ENCODE peak calls at places on chromosomes 13 and 19, in nine cellular contexts. S is sigmoid colon; U is MM.1S; Y is WTC11; L is CD14-positive monocyte; T is cardiac muscle cell; G is CD8-positive, alpha-beta T cell; I is stomach; C is transverse colon. B is an unnamed sample.

GRCh38 chr13:93244141-93244917 is 17.7 kb downstream of the GPC6 start:
- DNase-seq in S (no peak), U (peak), Y (no peak), L (no peak), T (peak), G (no peak), I (no peak), C (no peak), B (peak)

GRCh38 chr19:3595521-3596061 is 10.3 kb downstream of the GIPC3 start:
- DNase-seq in S (no peak), U (no peak), Y (no peak), L (no peak), T (no peak), G (no peak), I (no peak), C (no peak), B (no peak)

GRCh38 chr13:43664700-43665191 is 122.0 kb downstream of the ENOX1 start:
- DNase-seq in S (peak), U (peak), Y (peak), L (no peak), T (peak), G (no peak), I (peak), C (peak), B (no peak)

GRCh38 chr13:50392977-50393376 is 377.7 kb downstream of the KCNRG start:
- DNase-seq in S (no peak), U (no peak), Y (no peak), L (no peak), T (no peak), G (no peak), I (no peak), C (no peak), B (no peak)

GRCh38 chr13:21134475-21134874 is 41.9 kb downstream of the SKA3 start:
- DNase-seq in S (no peak), U (no peak), Y (no peak), L (no peak), T (no peak), G (no peak), I (no peak), C (no peak), B (no peak)

GRCh38 chr19:17862711-17863519 is 3.2 kb downstream of the RPL18A start:
- DNase-seq in S (no peak), U (no peak), Y (no peak), L (no peak), T (no peak), G (no peak), I (no peak), C (no peak), B (no peak)

GRCh38 chr13:106033634-106034033 is 501.8 kb downstream of the EFNB2 start:
- DNase-seq in S (no peak), U (no peak), Y (no peak), L (no peak), T (no peak), G (no peak), I (no peak), C (no peak), B (no peak)

GRCh38 chr19:30082168-30082567 is 140.1 kb downstream of the URI1 start:
- DNase-seq in S (no peak), U (no peak), Y (no peak), L (peak), T (no peak), G (no peak), I (no peak), C (no peak), B (peak)

GRCh38 chr13:48873081-48873480 is 102.6 kb upstream of the FNDC3A start:
- DNase-seq in S (no peak), U (no peak), Y (no peak), L (no peak), T (no peak), G (no peak), I (no peak), C (no peak), B (no peak)

GRCh38 chr13:49063526-49063925 is 87.8 kb downstream of the FNDC3A start:
- DNase-seq in S (no peak), U (no peak), Y (no peak), L (no peak), T (no peak), G (no peak), I (no peak), C (no peak), B (no peak)

GRCh38 chr19:31500921-31501320 is 151.7 kb upstream of the TSHZ3 start:
- DNase-seq in S (no peak), U (no peak), Y (no peak), L (no peak), T (no peak), G (no peak), I (no peak), C (no peak), B (no peak)

GRCh38 chr13:41577437-41577836 is 120.1 kb downstream of the RGCC start:
- DNase-seq in S (peak), U (peak), Y (no peak), L (no peak), T (no peak), G (no peak), I (peak), C (no peak), B (no peak)

GRCh38 chr13:95676100-95676774 is 702 bp upstream of the DNAJC3 start:
- DNase-seq in S (no peak), U (peak), Y (no peak), L (no peak), T (no peak), G (no peak), I (peak), C (peak), B (no peak)

GRCh38 chr19:18502633-18503294 is 19.1 kb downstream of the ELL start:
- DNase-seq in S (peak), U (no peak), Y (no peak), L (peak), T (no peak), G (no peak), I (no peak), C (peak), B (no peak)

GRCh38 chr13:98199480-98199879 is 22.4 kb upstream of the RNF113B start:
- DNase-seq in S (no peak), U (no peak), Y (no peak), L (no peak), T (no peak), G (no peak), I (no peak), C (no peak), B (no peak)

GRCh38 chr13:50080158-50080855 is 65.1 kb downstream of the KCNRG start:
- DNase-seq in S (peak), U (peak), Y (no peak), L (no peak), T (peak), G (no peak), I (no peak), C (peak), B (no peak)

GRCh38 chr19:18424122-18424889 is 5.1 kb downstream of the SSBP4 start:
- DNase-seq in S (peak), U (no peak), Y (no peak), L (no peak), T (no peak), G (no peak), I (no peak), C (no peak), B (no peak)

GRCh38 chr19:38303517-38304351 is at the start of gene C19orf33:
- DNase-seq in S (no peak), U (no peak), Y (peak), L (no peak), T (no peak), G (no peak), I (peak), C (peak), B (no peak)

GRCh38 chr19:54391589-54392061 is 23.6 kb upstream of the TTYH1 start:
- DNase-seq in S (no peak), U (no peak), Y (peak), L (no peak), T (no peak), G (no peak), I (no peak), C (no peak), B (no peak)

GRCh38 chr13:114053026-114053425 is 79.2 kb upstream of the C13orf46 start:
- DNase-seq in S (no peak), U (no peak), Y (no peak), L (peak), T (no peak), G (no peak), I (no peak), C (no peak), B (peak)

GRCh38 chr13:112791662-112792440 is 102.0 kb downstream of the ATP11A start:
- DNase-seq in S (no peak), U (no peak), Y (peak), L (no peak), T (no peak), G (no peak), I (peak), C (no peak), B (no peak)

GRCh38 chr13:25652764-25653163 is 281.0 kb downstream of the ATP8A2 start:
- DNase-seq in S (no peak), U (no peak), Y (no peak), L (no peak), T (no peak), G (no peak), I (no peak), C (no peak), B (no peak)

GRCh38 chr19:33152178-33152577 is 20.3 kb downstream of the WDR88 start:
- DNase-seq in S (no peak), U (no peak), Y (no peak), L (no peak), T (no peak), G (no peak), I (no peak), C (no peak), B (no peak)

GRCh38 chr13:24672141-24673132 is 7.8 kb upstream of the ATP12A start:
- DNase-seq in S (no peak), U (no peak), Y (no peak), L (no peak), T (peak), G (no peak), I (no peak), C (no peak), B (no peak)

GRCh38 chr19:10737680-10738079 is 19.8 kb downstream of the DNM2 start:
- DNase-seq in S (no peak), U (no peak), Y (no peak), L (no peak), T (no peak), G (no peak), I (no peak), C (no peak), B (no peak)

GRCh38 chr19:30790048-30790680 is 418.0 kb downstream of the ZNF536 start:
- DNase-seq in S (no peak), U (no peak), Y (no peak), L (no peak), T (no peak), G (no peak), I (no peak), C (no peak), B (no peak)

GRCh38 chr19:42270346-42271044 is 1.4 kb downstream of the CIC start:
- DNase-seq in S (peak), U (peak), Y (no peak), L (peak), T (no peak), G (peak), I (peak), C (peak), B (no peak)

GRCh38 chr19:54502518-54503048 is at the start of gene LAIR2:
- DNase-seq in S (no peak), U (no peak), Y (no peak), L (no peak), T (no peak), G (no peak), I (no peak), C (no peak), B (no peak)

GRCh38 chr13:23509781-23510543 is 60.2 kb upstream of the TNFRSF19 start:
- DNase-seq in S (no peak), U (no peak), Y (no peak), L (no peak), T (peak), G (no peak), I (no peak), C (no peak), B (no peak)

GRCh38 chr19:4474504-4475136 is 2.5 kb downstream of the HDGFL2 start:
- DNase-seq in S (no peak), U (no peak), Y (peak), L (no peak), T (peak), G (no peak), I (no peak), C (no peak), B (no peak)

GRCh38 chr13:40550130-40550529 is 116.3 kb downstream of the FOXO1 start:
- DNase-seq in S (no peak), U (no peak), Y (no peak), L (no peak), T (no peak), G (no peak), I (no peak), C (no peak), B (no peak)

DNA sequence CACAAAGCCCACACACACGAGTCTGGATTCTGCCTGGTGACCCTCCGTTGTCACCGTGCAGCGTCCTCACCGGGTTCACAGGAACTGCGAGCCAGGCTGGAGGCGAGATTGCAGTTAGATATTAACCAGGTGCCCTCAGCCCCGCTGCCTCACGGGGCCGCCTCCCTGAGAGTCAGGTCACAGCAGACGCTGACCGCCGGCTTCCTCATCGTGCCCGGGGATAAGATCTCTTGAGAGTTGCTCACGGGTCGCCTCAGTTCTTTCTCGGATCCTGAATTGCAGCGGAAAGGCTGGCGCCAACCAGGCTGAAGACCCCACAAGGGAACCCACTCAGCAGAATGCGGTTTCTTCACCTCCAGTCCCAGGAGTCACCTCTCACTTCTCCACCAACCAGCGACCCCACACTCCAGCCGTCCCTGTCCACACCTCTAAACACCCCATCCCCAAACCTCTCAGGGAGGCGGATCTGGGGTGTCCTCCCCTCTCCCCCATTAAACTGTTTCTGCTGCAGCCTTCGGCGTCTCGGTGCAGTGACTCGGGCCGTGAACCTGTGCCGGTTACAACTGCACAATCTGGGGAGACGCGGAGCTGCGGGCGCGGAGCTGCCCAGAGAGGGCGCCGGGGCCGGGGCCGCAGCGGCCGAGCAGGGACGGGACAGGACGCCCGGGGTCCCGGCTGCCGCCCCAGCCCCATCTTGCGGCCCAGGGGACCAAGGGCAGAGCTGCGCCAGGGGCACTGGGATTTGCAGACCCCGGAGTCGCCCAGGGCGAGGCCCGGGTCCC is 591 bp downstream of the ZNF823 start:
- DNase-seq in S (peak), U (peak), Y (peak), L (peak), T (peak), G (no peak), I (peak), C (peak), B (no peak)
- TF ChIP-seq CTCF in S (no peak), U (no peak), Y (no peak), L (no peak), T (peak), G (no peak), I (no peak), C (no peak), B (peak)

DNA sequence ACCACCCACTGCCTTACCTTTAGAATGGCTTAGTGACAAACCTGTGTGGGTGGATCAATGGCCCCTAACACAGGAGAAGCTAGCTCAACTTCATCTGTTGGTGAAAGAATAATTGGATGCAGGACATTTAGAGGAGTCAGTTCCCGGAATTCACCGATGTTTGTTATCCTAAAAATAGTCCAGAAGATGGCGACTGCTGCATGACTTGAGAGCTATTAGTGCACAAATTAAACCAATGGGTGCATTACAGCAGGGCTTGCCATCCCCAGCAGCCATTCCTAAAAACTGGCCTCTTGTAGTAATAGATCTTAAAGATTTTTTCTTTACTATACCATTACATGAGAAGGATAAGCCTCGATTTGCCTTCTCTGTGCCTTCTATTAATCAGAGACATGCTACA is 46.8 kb upstream of the ZNF726 start:
- DNase-seq in S (no peak), U (no peak), Y (no peak), L (no peak), T (no peak), G (no peak), I (no peak), C (no peak), B (no peak)
- TF ChIP-seq CTCF in S (no peak), U (no peak), Y (no peak), L (no peak), T (no peak), G (no peak), I (no peak), C (no peak), B (no peak)

GRCh38 chr19:49502866-49503581 is 6.8 kb downstream of the RPS11 start:
- DNase-seq in S (no peak), U (peak), Y (no peak), L (no peak), T (peak), G (no peak), I (peak), C (peak), B (no peak)
- TF ChIP-seq CTCF in S (peak), U (peak), Y (peak), L (peak), T (peak), G (peak), I (peak), C (peak), B (peak)

DNA sequence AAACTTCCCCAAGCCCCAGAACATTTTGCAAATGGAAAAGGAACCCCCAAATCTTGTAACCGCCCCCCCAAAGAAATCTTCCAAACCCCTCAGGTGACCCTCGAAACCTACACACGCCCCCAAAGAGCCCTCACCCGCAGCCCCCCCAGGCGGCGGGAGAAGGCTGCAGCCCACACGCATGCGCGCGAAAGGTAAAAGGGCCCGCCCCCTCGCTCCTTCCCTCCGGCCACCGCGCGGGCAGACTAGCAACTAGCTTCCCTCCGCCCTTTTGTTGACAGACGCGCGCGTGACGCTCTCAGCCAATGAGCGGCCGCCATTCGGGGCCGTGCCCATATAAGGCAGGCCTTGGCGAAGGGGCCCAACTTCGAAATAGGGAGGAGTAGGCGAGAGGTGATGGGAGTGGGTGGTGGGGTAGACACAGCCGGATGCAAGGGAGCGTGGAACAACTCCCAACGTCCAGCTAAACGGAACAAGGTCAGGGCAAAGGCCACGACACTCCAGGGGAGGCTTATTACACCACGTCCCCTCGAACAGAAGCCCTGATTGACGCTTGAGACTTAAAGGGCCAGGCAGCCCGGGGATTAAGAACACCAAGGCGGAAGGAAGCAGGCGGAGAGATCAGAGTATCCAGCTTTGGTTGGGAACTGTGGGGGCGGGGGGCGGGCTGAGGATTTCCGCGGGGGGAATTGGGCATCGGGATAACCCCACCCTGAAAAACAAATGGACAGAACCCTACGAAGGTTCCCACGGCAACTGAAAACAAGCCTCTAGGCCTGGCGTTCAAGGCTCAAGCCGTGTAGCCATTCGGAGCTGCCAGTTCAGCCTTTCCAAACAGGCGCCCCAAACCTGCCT is 13.3 kb downstream of the FBXO46 start:
- DNase-seq in S (peak), U (peak), Y (peak), L (peak), T (peak), G (peak), I (peak), C (peak), B (peak)
- TF ChIP-seq CTCF in S (peak), U (no peak), Y (no peak), L (no peak), T (peak), G (no peak), I (no peak), C (no peak), B (peak)

DNA sequence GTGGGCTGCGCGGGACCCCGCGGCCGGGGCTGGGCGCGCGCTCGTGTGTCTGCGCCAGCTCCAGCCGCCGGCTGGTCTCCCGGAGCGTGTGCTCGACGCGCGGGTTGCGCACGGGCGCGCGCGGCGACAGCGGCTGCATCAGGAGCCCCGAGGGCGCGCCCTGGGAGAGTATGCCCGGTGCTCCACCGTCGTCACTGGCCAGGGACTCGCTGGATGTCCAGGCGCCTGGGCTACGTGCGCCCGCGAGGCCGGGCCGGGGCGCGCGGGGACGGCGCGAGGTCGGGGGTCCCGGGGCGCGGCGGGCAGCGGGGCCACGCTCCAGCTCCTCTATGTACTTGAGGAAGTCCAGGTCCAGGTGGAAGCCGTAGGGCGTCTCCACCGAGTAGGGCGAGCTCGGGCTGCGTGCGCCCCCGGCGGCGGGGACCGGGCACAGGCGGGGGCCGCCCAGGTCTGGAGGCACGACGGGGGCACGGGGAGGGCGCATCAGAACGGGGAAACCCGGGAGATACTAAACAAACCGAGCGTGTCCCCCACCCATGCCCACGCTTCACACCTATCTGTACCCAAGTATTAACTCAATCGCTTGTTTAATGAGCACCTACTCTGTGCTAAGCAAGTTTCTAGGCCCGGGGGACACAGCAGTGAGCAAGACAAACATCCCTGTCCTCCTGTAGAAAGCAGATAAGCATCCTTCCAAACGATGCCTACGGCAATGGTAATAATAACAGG is 7.6 kb downstream of the KANK3 start:
- DNase-seq in S (no peak), U (no peak), Y (peak), L (no peak), T (peak), G (no peak), I (no peak), C (peak), B (no peak)
- TF ChIP-seq CTCF in S (no peak), U (peak), Y (peak), L (no peak), T (no peak), G (no peak), I (no peak), C (no peak), B (peak)

GRCh38 chr13:73767747-73768315 is 366.4 kb downstream of the KLF12 start:
- DNase-seq in S (no peak), U (no peak), Y (peak), L (no peak), T (no peak), G (no peak), I (no peak), C (no peak), B (no peak)
- TF ChIP-seq CTCF in S (peak), U (peak), Y (peak), L (peak), T (peak), G (peak), I (peak), C (peak), B (peak)

B was measured in chondrocyte.